ENCODE peak calls at places on chromosomes 5 and 9, in eight cellular contexts. One of them, this sample, is unnamed.

GRCh38 chr5:59592101-59592500 is 301.4 kb downstream of the PDE4D start:
- DNase-seq in kidney epithelial cell: no peak
- DNase-seq in cardiac fibroblast: no peak
- DNase-seq in neural crest cell: no peak
- DNase-seq in BE2C: no peak
- DNase-seq in prostate gland: peak
- DNase-seq in GM23338: no peak
- DNase-seq in fibroblast of lung: peak
- DNase-seq in this sample: no peak

GRCh38 chr9:120676767-120677402 is 37.4 kb downstream of the MEGF9 start:
- DNase-seq in prostate gland: no peak
- DNase-seq in cardiac fibroblast: no peak
- DNase-seq in BE2C: no peak
- DNase-seq in neural crest cell: no peak
- DNase-seq in kidney epithelial cell: no peak
- DNase-seq in GM23338: no peak
- DNase-seq in fibroblast of lung: no peak
- DNase-seq in this sample: no peak

GRCh38 chr5:73451218-73452130 is 2.9 kb upstream of the FOXD1 start:
- DNase-seq in neural crest cell: peak
- DNase-seq in kidney epithelial cell: no peak
- DNase-seq in prostate gland: peak
- DNase-seq in cardiac fibroblast: peak
- DNase-seq in GM23338: peak
- DNase-seq in BE2C: peak
- DNase-seq in fibroblast of lung: peak
- DNase-seq in this sample: no peak

GRCh38 chr5:67731886-67732285 is 483.7 kb upstream of the PIK3R1 start:
- DNase-seq in neural crest cell: no peak
- DNase-seq in prostate gland: no peak
- DNase-seq in GM23338: no peak
- DNase-seq in fibroblast of lung: no peak
- DNase-seq in cardiac fibroblast: no peak
- DNase-seq in BE2C: no peak
- DNase-seq in kidney epithelial cell: no peak
- DNase-seq in this sample: no peak

GRCh38 chr5:21391506-21391905 is 1403.5 kb upstream of the CDH18 start:
- DNase-seq in neural crest cell: no peak
- DNase-seq in kidney epithelial cell: peak
- DNase-seq in cardiac fibroblast: peak
- DNase-seq in BE2C: peak
- DNase-seq in GM23338: peak
- DNase-seq in prostate gland: no peak
- DNase-seq in fibroblast of lung: no peak
- DNase-seq in this sample: no peak

GRCh38 chr9:108994695-108995094 is 18.6 kb downstream of the CTNNAL1 start:
- DNase-seq in kidney epithelial cell: no peak
- DNase-seq in GM23338: no peak
- DNase-seq in neural crest cell: no peak
- DNase-seq in prostate gland: no peak
- DNase-seq in fibroblast of lung: peak
- DNase-seq in cardiac fibroblast: peak
- DNase-seq in BE2C: no peak
- DNase-seq in this sample: no peak

GRCh38 chr9:134923466-134923865 is 5.8 kb upstream of the FCN1 start:
- DNase-seq in neural crest cell: no peak
- DNase-seq in prostate gland: no peak
- DNase-seq in kidney epithelial cell: no peak
- DNase-seq in fibroblast of lung: no peak
- DNase-seq in cardiac fibroblast: no peak
- DNase-seq in GM23338: no peak
- DNase-seq in BE2C: no peak
- DNase-seq in this sample: no peak

GRCh38 chr9:81264516-81264915 is 424.8 kb downstream of the TLE1 start:
- DNase-seq in kidney epithelial cell: no peak
- DNase-seq in cardiac fibroblast: peak
- DNase-seq in BE2C: peak
- DNase-seq in prostate gland: no peak
- DNase-seq in GM23338: no peak
- DNase-seq in neural crest cell: no peak
- DNase-seq in fibroblast of lung: peak
- DNase-seq in this sample: no peak

GRCh38 chr9:133658442-133659431 is 22.6 kb downstream of the DBH start:
- DNase-seq in fibroblast of lung: peak
- DNase-seq in neural crest cell: no peak
- DNase-seq in kidney epithelial cell: no peak
- DNase-seq in BE2C: peak
- DNase-seq in prostate gland: peak
- DNase-seq in GM23338: no peak
- DNase-seq in cardiac fibroblast: peak
- DNase-seq in this sample: no peak

GRCh38 chr5:61114441-61114840 is 47.8 kb downstream of the SMIM15 start:
- DNase-seq in prostate gland: no peak
- DNase-seq in neural crest cell: no peak
- DNase-seq in cardiac fibroblast: no peak
- DNase-seq in GM23338: no peak
- DNase-seq in BE2C: no peak
- DNase-seq in kidney epithelial cell: no peak
- DNase-seq in fibroblast of lung: no peak
- DNase-seq in this sample: no peak

GRCh38 chr5:154351566-154351965 is 94.2 kb upstream of the SAP30L start:
- DNase-seq in neural crest cell: no peak
- DNase-seq in kidney epithelial cell: no peak
- DNase-seq in prostate gland: no peak
- DNase-seq in cardiac fibroblast: no peak
- DNase-seq in fibroblast of lung: no peak
- DNase-seq in GM23338: no peak
- DNase-seq in BE2C: no peak
- DNase-seq in this sample: no peak

GRCh38 chr5:32096891-32097592 is 77.1 kb downstream of the GOLPH3 start:
- DNase-seq in cardiac fibroblast: no peak
- DNase-seq in fibroblast of lung: no peak
- DNase-seq in GM23338: no peak
- DNase-seq in prostate gland: no peak
- DNase-seq in BE2C: no peak
- DNase-seq in neural crest cell: no peak
- DNase-seq in kidney epithelial cell: no peak
- DNase-seq in this sample: no peak

GRCh38 chr9:2022560-2022959 is 7.4 kb downstream of the SMARCA2 start:
- DNase-seq in GM23338: no peak
- DNase-seq in neural crest cell: no peak
- DNase-seq in prostate gland: no peak
- DNase-seq in fibroblast of lung: no peak
- DNase-seq in BE2C: no peak
- DNase-seq in cardiac fibroblast: no peak
- DNase-seq in kidney epithelial cell: no peak
- DNase-seq in this sample: no peak

GRCh38 chr9:118473527-118473926 is 769.3 kb downstream of the TLR4 start:
- DNase-seq in cardiac fibroblast: no peak
- DNase-seq in prostate gland: no peak
- DNase-seq in GM23338: peak
- DNase-seq in BE2C: no peak
- DNase-seq in kidney epithelial cell: no peak
- DNase-seq in neural crest cell: no peak
- DNase-seq in fibroblast of lung: no peak
- DNase-seq in this sample: no peak

GRCh38 chr5:173328896-173329369 is 719 bp upstream of the STC2 start:
- DNase-seq in kidney epithelial cell: peak
- DNase-seq in fibroblast of lung: peak
- DNase-seq in neural crest cell: no peak
- DNase-seq in prostate gland: no peak
- DNase-seq in cardiac fibroblast: peak
- DNase-seq in BE2C: no peak
- DNase-seq in GM23338: peak
- DNase-seq in this sample: no peak

GRCh38 chr5:84088996-84089395 is 295.7 kb downstream of the EDIL3 start:
- DNase-seq in BE2C: peak
- DNase-seq in fibroblast of lung: peak
- DNase-seq in cardiac fibroblast: peak
- DNase-seq in kidney epithelial cell: no peak
- DNase-seq in GM23338: peak
- DNase-seq in neural crest cell: no peak
- DNase-seq in prostate gland: no peak
- DNase-seq in this sample: no peak

GRCh38 chr5:146815423-146815822 is 63.1 kb downstream of the PPP2R2B start:
- DNase-seq in GM23338: peak
- DNase-seq in fibroblast of lung: no peak
- DNase-seq in kidney epithelial cell: no peak
- DNase-seq in BE2C: no peak
- DNase-seq in cardiac fibroblast: no peak
- DNase-seq in prostate gland: no peak
- DNase-seq in neural crest cell: no peak
- DNase-seq in this sample: no peak

GRCh38 chr9:104885818-104886709 is 41.9 kb downstream of the ABCA1 start:
- DNase-seq in GM23338: peak
- DNase-seq in kidney epithelial cell: no peak
- DNase-seq in neural crest cell: no peak
- DNase-seq in BE2C: no peak
- DNase-seq in fibroblast of lung: no peak
- DNase-seq in cardiac fibroblast: no peak
- DNase-seq in prostate gland: no peak
- DNase-seq in this sample: no peak
- TF ChIP-seq CTCF in GM23338: no peak
- TF ChIP-seq CTCF in kidney epithelial cell: no peak
- TF ChIP-seq CTCF in neural crest cell: no peak
- TF ChIP-seq CTCF in BE2C: no peak
- TF ChIP-seq CTCF in fibroblast of lung: no peak
- TF ChIP-seq CTCF in cardiac fibroblast: no peak
- TF ChIP-seq CTCF in prostate gland: no peak
- TF ChIP-seq CTCF in this sample: no peak

DNA sequence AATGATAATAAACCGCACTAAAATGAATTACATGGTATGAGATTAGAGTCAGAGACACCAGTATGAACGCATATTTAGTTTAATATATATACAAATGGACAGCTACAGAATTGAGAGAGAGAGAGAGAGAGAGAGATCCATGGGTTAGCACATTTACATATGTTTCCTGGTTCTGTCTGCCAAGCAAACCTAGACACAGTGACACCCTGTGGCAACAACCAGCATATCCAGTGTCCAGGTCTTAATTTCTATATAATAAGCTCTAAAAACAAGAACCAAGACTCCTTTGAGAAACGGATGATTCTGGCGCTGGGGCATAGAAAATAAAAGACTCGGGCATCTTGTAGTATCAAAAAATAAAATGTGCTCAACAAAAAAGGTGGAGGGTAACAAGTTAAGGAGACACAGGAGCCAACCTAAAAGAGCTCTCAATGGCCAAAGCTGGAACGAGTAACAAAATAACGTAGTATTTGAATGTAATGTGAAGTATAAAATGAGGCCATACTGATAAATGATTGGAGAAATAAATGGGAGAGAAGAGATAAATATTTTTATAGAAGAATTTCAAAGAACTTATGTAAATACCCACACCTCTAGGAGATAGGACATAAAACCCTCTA is 84.5 kb downstream of the RFX3 start:
- DNase-seq in neural crest cell: peak
- DNase-seq in fibroblast of lung: peak
- DNase-seq in BE2C: peak
- DNase-seq in prostate gland: no peak
- DNase-seq in cardiac fibroblast: peak
- DNase-seq in kidney epithelial cell: peak
- DNase-seq in GM23338: peak
- DNase-seq in this sample: peak
- TF ChIP-seq CTCF in neural crest cell: peak
- TF ChIP-seq CTCF in fibroblast of lung: peak
- TF ChIP-seq CTCF in BE2C: peak
- TF ChIP-seq CTCF in prostate gland: no peak
- TF ChIP-seq CTCF in cardiac fibroblast: peak
- TF ChIP-seq CTCF in kidney epithelial cell: peak
- TF ChIP-seq CTCF in GM23338: peak
- TF ChIP-seq CTCF in this sample: peak

DNA sequence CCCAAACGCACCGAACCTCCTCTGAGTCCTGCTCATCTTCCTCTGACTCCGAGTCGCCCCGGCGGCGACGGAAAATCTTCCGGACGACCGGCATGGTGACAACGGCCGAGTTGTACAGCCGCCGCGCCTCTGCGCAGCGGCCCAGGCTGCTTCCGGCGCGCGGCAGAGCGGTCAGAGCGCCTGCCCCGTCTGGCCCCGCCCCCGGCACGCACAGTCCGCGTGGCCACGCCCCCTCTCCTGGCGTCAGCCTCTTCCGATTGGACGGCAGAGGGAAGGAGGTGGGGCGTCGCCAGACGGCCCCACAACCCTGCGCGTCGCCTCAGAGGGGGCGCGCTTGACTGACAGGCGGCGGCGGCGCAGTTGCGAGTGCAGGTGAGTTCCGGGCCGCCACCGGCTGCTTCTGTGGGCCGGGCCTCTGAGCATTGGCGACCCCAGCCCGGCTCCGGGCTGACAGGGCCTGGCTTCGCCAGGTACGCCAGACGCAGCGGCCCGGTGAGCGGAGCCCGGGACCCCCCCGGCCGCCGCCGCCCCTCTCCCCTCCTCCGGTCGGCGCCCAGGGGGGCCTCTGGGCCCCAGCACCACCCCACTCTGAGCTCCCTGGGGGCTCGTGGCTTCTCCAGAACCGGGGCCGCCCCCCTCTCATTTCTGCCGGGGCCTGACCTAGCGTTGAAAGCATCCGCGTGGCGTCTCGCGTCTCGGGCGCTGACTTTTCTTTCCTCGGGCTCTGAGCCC is at the start of the genes C9orf78 and USP20:
- DNase-seq in neural crest cell: peak
- DNase-seq in cardiac fibroblast: peak
- DNase-seq in kidney epithelial cell: peak
- DNase-seq in BE2C: peak
- DNase-seq in GM23338: peak
- DNase-seq in prostate gland: peak
- DNase-seq in fibroblast of lung: peak
- DNase-seq in this sample: peak
- TF ChIP-seq CTCF in neural crest cell: no peak
- TF ChIP-seq CTCF in cardiac fibroblast: no peak
- TF ChIP-seq CTCF in kidney epithelial cell: no peak
- TF ChIP-seq CTCF in BE2C: no peak
- TF ChIP-seq CTCF in GM23338: no peak
- TF ChIP-seq CTCF in prostate gland: no peak
- TF ChIP-seq CTCF in fibroblast of lung: no peak
- TF ChIP-seq CTCF in this sample: no peak

GRCh38 chr5:170632266-170632984 is 128.6 kb downstream of the KCNIP1 start:
- DNase-seq in GM23338: peak
- DNase-seq in neural crest cell: peak
- DNase-seq in cardiac fibroblast: no peak
- DNase-seq in kidney epithelial cell: no peak
- DNase-seq in BE2C: no peak
- DNase-seq in prostate gland: no peak
- DNase-seq in fibroblast of lung: no peak
- DNase-seq in this sample: no peak
- TF ChIP-seq CTCF in GM23338: peak
- TF ChIP-seq CTCF in neural crest cell: peak
- TF ChIP-seq CTCF in cardiac fibroblast: peak
- TF ChIP-seq CTCF in kidney epithelial cell: no peak
- TF ChIP-seq CTCF in BE2C: no peak
- TF ChIP-seq CTCF in prostate gland: no peak
- TF ChIP-seq CTCF in fibroblast of lung: no peak
- TF ChIP-seq CTCF in this sample: no peak

GRCh38 chr9:14652729-14653377 is 40.4 kb downstream of the ZDHHC21 start:
- DNase-seq in GM23338: peak
- DNase-seq in cardiac fibroblast: peak
- DNase-seq in neural crest cell: no peak
- DNase-seq in prostate gland: no peak
- DNase-seq in BE2C: no peak
- DNase-seq in kidney epithelial cell: no peak
- DNase-seq in fibroblast of lung: peak
- DNase-seq in this sample: no peak
- TF ChIP-seq CTCF in GM23338: peak
- TF ChIP-seq CTCF in cardiac fibroblast: peak
- TF ChIP-seq CTCF in neural crest cell: peak
- TF ChIP-seq CTCF in prostate gland: no peak
- TF ChIP-seq CTCF in BE2C: peak
- TF ChIP-seq CTCF in kidney epithelial cell: peak
- TF ChIP-seq CTCF in fibroblast of lung: peak
- TF ChIP-seq CTCF in this sample: peak

This sample was measured in Panc1.